ENCODE peak calls at places on chromosomes 3 and 15, in six cellular contexts. V, J, C, Q, M and G are unnamed samples.

GRCh38 chr15:88707766-88708165 is 69.0 kb downstream of the ISG20 start:
- DNase-seq in M (no peak), Q (no peak), J (peak; percentile 41), C (no peak), V (no peak), G (peak; percentile 24)

GRCh38 chr3:68290333-68290732 is 635.9 kb upstream of the SUCLG2 start:
- DNase-seq in J (no peak), V (no peak), C (no peak), Q (no peak), M (no peak), G (no peak)

GRCh38 chr3:43089081-43089480 is 16.8 kb downstream of the POMGNT2 start:
- DNase-seq in J (no peak), C (no peak), Q (no peak), V (no peak), M (no peak), G (no peak)

GRCh38 chr3:41418961-41419691 is 219.8 kb downstream of the CTNNB1 start:
- DNase-seq in C (no peak), Q (no peak), M (no peak), J (no peak), V (no peak), G (peak; percentile 51)

GRCh38 chr15:74200871-74201419 is 1.6 kb downstream of the STRA6 start:
- DNase-seq in V (no peak), M (peak; percentile 33), C (no peak), Q (no peak), J (peak; percentile 35), G (no peak)

GRCh38 chr3:124636101-124636862 is 94.0 kb upstream of the UMPS start:
- DNase-seq in J (no peak), Q (no peak), M (no peak), C (no peak), V (no peak), G (no peak)

GRCh38 chr15:68210821-68211655 is 5.9 kb upstream of the CALML4 start:
- DNase-seq in Q (peak; percentile 57), V (peak; percentile 70), J (peak; percentile 33), M (peak; percentile 45), C (peak; percentile 69), G (peak; percentile 32)

GRCh38 chr15:96818861-96819260 is 488.4 kb downstream of the NR2F2 start:
- DNase-seq in J (no peak), C (no peak), V (no peak), Q (no peak), M (no peak), G (no peak)

GRCh38 chr3:196431193-196432136 is 762 bp downstream of the UBXN7 start:
- DNase-seq in M (no peak), J (peak; percentile 32), V (peak; percentile 67), Q (peak; percentile 30), C (peak; percentile 10), G (peak; percentile 70)

GRCh38 chr15:48481802-48482201 is 150.6 kb downstream of the DUT start:
- DNase-seq in J (peak; percentile 53), C (no peak), V (no peak), M (no peak), Q (no peak), G (peak; percentile 37)

GRCh38 chr15:51199541-51199940 is 104.8 kb upstream of the TNFAIP8L3 start:
- DNase-seq in Q (no peak), M (no peak), V (no peak), C (no peak), J (no peak), G (no peak)

GRCh38 chr15:64740361-64741170 is 34.8 kb downstream of the RBPMS2 start:
- DNase-seq in J (peak; percentile 45), M (peak; percentile 52), Q (no peak), V (peak; percentile 50), C (peak; percentile 67), G (peak; percentile 73)

GRCh38 chr3:144084929-144085328 is 113.3 kb downstream of the DIPK2A start:
- DNase-seq in M (no peak), Q (no peak), V (no peak), J (no peak), C (no peak), G (no peak)

GRCh38 chr3:73502609-73503560 is 121.9 kb downstream of the PDZRN3 start:
- DNase-seq in J (peak; percentile 65), V (peak; percentile 82), M (no peak), C (peak; percentile 58), Q (peak; percentile 52), G (peak; percentile 73)

GRCh38 chr3:45488581-45488980 is 100.2 kb downstream of the LARS2 start:
- DNase-seq in V (no peak), M (no peak), J (no peak), Q (no peak), C (no peak), G (no peak)

GRCh38 chr3:131636266-131636775 is 133.6 kb upstream of the MRPL3 start:
- DNase-seq in V (no peak), M (no peak), J (no peak), C (no peak), Q (no peak), G (no peak)

GRCh38 chr15:95874625-95875024 is 455.9 kb upstream of the NR2F2 start:
- DNase-seq in C (no peak), Q (no peak), J (no peak), M (no peak), V (no peak), G (no peak)

GRCh38 chr15:66701422-66702034 is 508 bp upstream of the SMAD6 start:
- DNase-seq in J (peak; percentile 56), C (peak; percentile 36), V (no peak), M (peak; percentile 52), Q (peak; percentile 63), G (peak; percentile 20)

GRCh38 chr3:51966016-51966415 is 1.2 kb downstream of the PCBP4 start:
- DNase-seq in M (no peak), C (no peak), V (no peak), J (no peak), Q (no peak), G (no peak)

GRCh38 chr15:91133511-91133910 is 33.5 kb downstream of the SV2B start:
- DNase-seq in V (no peak), M (no peak), J (no peak), C (no peak), Q (no peak), G (no peak)

GRCh38 chr3:13709706-13710105 is 160.8 kb downstream of the FBLN2 start:
- DNase-seq in C (peak; percentile 1), Q (peak; percentile 1), V (no peak), M (no peak), J (no peak), G (no peak)

GRCh38 chr15:67468431-67468830 is 52.5 kb upstream of the C15orf61 start:
- DNase-seq in V (no peak), C (no peak), Q (no peak), J (no peak), M (no peak), G (no peak)

GRCh38 chr15:95910643-95911212 is 419.8 kb upstream of the NR2F2 start:
- DNase-seq in Q (no peak), C (no peak), J (no peak), V (no peak), M (no peak), G (no peak)

GRCh38 chr3:159077860-159078259 is 276.0 kb downstream of the MFSD1 start:
- DNase-seq in C (no peak), Q (no peak), V (no peak), J (peak; percentile 75), M (no peak), G (peak; percentile 63)

GRCh38 chr3:13884851-13885703 is 5.2 kb upstream of the WNT7A start:
- DNase-seq in V (peak; percentile 81), Q (no peak), M (no peak), C (no peak), J (no peak), G (no peak)

GRCh38 chr3:35659808-35660207 is 20.5 kb downstream of the ARPP21 start:
- DNase-seq in V (peak; percentile 56), C (no peak), Q (peak; percentile 56), M (no peak), J (no peak), G (no peak)

GRCh38 chr15:70251246-70251990 is 153.7 kb upstream of the TLE3 start:
- DNase-seq in M (no peak), C (no peak), Q (no peak), J (no peak), V (peak; percentile 58), G (no peak)

DNA sequence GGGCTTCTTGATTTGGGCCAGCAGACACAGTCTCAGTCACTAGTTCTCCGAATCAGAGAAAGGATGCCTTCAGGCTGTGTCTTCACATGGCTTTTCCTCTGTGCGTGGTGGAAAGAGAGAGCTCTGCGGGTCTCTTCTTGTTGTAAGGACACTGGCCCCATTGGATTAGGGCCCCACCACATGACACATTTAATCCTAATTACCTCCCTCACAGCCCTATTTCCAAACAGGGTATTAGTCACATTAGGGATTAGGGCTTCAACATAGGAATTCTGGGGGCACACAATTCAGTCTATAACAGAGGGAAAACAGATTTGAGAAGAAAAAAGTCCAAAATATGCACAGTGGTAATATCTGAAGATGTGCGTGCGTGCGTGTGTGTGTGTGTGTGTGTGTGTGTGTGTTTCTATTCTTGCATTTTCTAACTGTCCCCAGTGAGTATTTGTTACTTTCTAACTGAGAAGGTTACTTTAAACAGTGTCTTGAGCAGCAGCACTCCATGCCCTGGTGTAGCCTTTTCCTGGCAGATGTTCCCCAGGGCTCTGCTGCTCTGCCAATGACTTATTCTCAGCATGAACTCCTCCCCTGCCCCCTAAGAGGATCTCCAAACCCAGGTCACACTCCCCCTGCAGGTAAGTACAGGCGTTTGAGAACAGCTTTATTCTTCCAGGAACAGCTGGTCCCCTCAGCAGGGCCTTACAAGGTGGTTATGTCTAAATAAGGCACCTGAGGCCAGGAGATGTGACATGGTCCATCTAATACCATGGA is 72.9 kb downstream of the RPL39L start:
- DNase-seq in Q (no peak), V (peak; percentile 46), M (no peak), J (no peak), C (peak; percentile 34), G (peak; percentile 19)
- TF ChIP-seq CTCF in Q (peak; percentile 18), V (peak; percentile 10), M (no peak), J (no peak), C (peak; percentile 25), G (peak; percentile 40)

DNA sequence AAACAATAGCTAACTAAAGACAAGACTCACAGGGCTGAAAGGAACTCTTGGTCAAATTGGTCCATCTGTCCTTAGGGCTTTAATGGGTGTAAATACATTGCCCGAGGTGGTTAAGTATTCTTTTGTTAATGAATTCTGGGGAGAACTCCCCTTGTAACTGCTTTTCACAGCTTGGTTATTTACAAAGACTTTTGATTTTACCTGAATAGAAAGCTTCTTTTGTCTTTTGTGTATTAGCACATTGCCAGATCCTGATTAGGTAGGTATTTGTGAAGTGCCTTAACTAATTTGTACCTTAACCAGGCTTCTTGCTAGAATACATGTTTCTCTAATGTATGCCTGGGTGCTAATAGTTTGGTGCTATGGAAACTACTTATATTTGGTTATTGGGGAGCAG is 14.0 kb downstream of the CHD2 start:
- DNase-seq in M (no peak), V (no peak), C (no peak), J (no peak), Q (no peak), G (no peak)
- TF ChIP-seq CTCF in M (no peak), V (no peak), C (no peak), J (no peak), Q (no peak), G (no peak)

GRCh38 chr15:26974120-26974780 is 3.3 kb downstream of the GABRG3 start:
- DNase-seq in Q (no peak), C (no peak), M (no peak), V (peak; percentile 57), J (no peak), G (no peak)
- TF ChIP-seq CTCF in Q (peak; percentile 22), C (no peak), M (no peak), V (peak; percentile 66), J (peak; percentile 40), G (peak; percentile 63)

DNA sequence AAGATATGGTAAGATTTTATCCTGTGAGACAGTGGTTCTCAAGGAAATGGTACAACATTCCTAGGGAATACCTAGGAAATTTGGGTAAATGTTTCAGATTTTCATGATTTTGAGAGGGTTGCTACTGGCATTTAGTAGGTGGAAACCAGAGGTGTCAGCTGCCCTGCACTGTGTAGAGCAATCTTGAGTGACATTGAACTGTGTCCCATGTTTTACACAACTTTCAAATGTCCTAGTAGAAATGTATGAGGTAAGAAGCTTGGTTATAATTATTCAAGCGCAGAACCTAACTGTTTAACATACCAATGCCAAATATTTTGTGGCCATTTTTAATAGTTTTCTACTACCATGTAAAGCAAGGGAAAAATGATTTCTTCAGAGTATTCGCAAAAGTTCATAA is 120.4 kb downstream of the GADL1 start:
- DNase-seq in M (no peak), J (no peak), C (no peak), Q (no peak), V (no peak), G (no peak)
- TF ChIP-seq CTCF in M (no peak), J (no peak), C (no peak), Q (no peak), V (no peak), G (no peak)